ENCODE peak calls at places on chromosome 22, in five cellular contexts. G is IMR-90, N is endothelial cell of umbilical vein, K is right lobe of liver, V is GM12878. O is an unnamed sample.

GRCh38 chr22:17199131-17199731 is 20.0 kb downstream of the ADA2 start:
- DNase-seq in G (peak; percentile 16), N (no peak), K (no peak), V (no peak), O (peak; percentile 50)

GRCh38 chr22:49547751-49548239 is 279.9 kb downstream of the BRD1 start:
- DNase-seq in G (no peak), N (no peak), K (no peak), V (no peak), O (peak; percentile 21)

GRCh38 chr22:35966314-35967045 is 62.1 kb downstream of the RBFOX2 start:
- DNase-seq in G (peak; percentile 35), N (no peak), K (no peak), V (no peak), O (no peak)

GRCh38 chr22:47175151-47175760 is 412.8 kb downstream of the TBC1D22A start:
- DNase-seq in G (peak; percentile 88), N (no peak), K (peak; percentile 10), V (no peak), O (peak; percentile 10)

GRCh38 chr22:33746501-33746928 is 173.8 kb downstream of the LARGE1 start:
- DNase-seq in G (no peak), N (no peak), K (no peak), V (no peak), O (no peak)

GRCh38 chr22:32355760-32356159 is 1.9 kb upstream of the RFPL3 start:
- DNase-seq in G (no peak), N (no peak), K (no peak), V (no peak), O (no peak)

GRCh38 chr22:48182036-48182435 is 1419.6 kb downstream of the TBC1D22A start:
- DNase-seq in G (no peak), N (no peak), K (no peak), V (no peak), O (no peak)

GRCh38 chr22:48893288-48894063 is 934.2 kb downstream of the BRD1 start:
- DNase-seq in G (no peak), N (no peak), K (no peak), V (no peak), O (no peak)

GRCh38 chr22:37234736-37235711 is 9.0 kb downstream of the RAC2 start:
- DNase-seq in G (no peak), N (no peak), K (peak; percentile 11), V (no peak), O (no peak)

GRCh38 chr22:41047741-41048140 is 44.7 kb upstream of the EP300 start:
- DNase-seq in G (peak; percentile 20), N (no peak), K (no peak), V (no peak), O (no peak)

GRCh38 chr22:24950272-24950902 is 2.1 kb upstream of the KIAA1671 start:
- DNase-seq in G (peak; percentile 8), N (no peak), K (no peak), V (no peak), O (no peak)

GRCh38 chr22:37753746-37754145 is 54.0 kb upstream of the GCAT start:
- DNase-seq in G (peak; percentile 33), N (no peak), K (no peak), V (no peak), O (no peak)

GRCh38 chr22:48827904-48828555 is 999.6 kb downstream of the BRD1 start:
- DNase-seq in G (no peak), N (no peak), K (no peak), V (no peak), O (no peak)

GRCh38 chr22:49710746-49711145 is 116.9 kb downstream of the BRD1 start:
- DNase-seq in G (no peak), N (no peak), K (no peak), V (no peak), O (no peak)

GRCh38 chr22:41216984-41217383 is 11.9 kb downstream of the L3MBTL2 start:
- DNase-seq in G (peak; percentile 72), N (no peak), K (no peak), V (no peak), O (no peak)

GRCh38 chr22:37197451-37198289 is 9.6 kb upstream of the C1QTNF6 start:
- DNase-seq in G (peak; percentile 61), N (peak; percentile 35), K (peak; percentile 84), V (no peak), O (peak; percentile 57)

GRCh38 chr22:38657248-38657909 is 941 bp downstream of the CBY1 start:
- DNase-seq in G (no peak), N (no peak), K (peak; percentile 24), V (no peak), O (no peak)

GRCh38 chr22:50621491-50621880 is 6.5 kb downstream of the ARSA start:
- DNase-seq in G (no peak), N (no peak), K (no peak), V (peak; percentile 69), O (no peak)

GRCh38 chr22:24134090-24134846 is 47.0 kb upstream of the SUSD2 start:
- DNase-seq in G (no peak), N (no peak), K (no peak), V (no peak), O (peak; percentile 58)

GRCh38 chr22:41425704-41426365 is 20.8 kb downstream of the TOB2 start:
- DNase-seq in G (no peak), N (no peak), K (no peak), V (no peak), O (no peak)

GRCh38 chr22:40547729-40548143 is 88.8 kb downstream of the MRTFA start:
- DNase-seq in G (peak; percentile 54), N (no peak), K (no peak), V (no peak), O (no peak)

GRCh38 chr22:50696799-50697561 is 24.4 kb downstream of the SHANK3 start:
- DNase-seq in G (no peak), N (no peak), K (peak; percentile 36), V (no peak), O (peak; percentile 62)

GRCh38 chr22:35400335-35400680 is 368 bp downstream of the MCM5 start:
- DNase-seq in G (no peak), N (no peak), K (no peak), V (no peak), O (no peak)

GRCh38 chr22:27224485-27225364 is 567.3 kb downstream of the MIAT start:
- DNase-seq in G (peak; percentile 36), N (no peak), K (no peak), V (no peak), O (peak; percentile 36)

GRCh38 chr22:42169055-42169469 is 38.5 kb upstream of the CYP2D6 start:
- DNase-seq in G (peak; percentile 70), N (peak; percentile 81), K (peak; percentile 52), V (peak; percentile 51), O (peak; percentile 55)

DNA sequence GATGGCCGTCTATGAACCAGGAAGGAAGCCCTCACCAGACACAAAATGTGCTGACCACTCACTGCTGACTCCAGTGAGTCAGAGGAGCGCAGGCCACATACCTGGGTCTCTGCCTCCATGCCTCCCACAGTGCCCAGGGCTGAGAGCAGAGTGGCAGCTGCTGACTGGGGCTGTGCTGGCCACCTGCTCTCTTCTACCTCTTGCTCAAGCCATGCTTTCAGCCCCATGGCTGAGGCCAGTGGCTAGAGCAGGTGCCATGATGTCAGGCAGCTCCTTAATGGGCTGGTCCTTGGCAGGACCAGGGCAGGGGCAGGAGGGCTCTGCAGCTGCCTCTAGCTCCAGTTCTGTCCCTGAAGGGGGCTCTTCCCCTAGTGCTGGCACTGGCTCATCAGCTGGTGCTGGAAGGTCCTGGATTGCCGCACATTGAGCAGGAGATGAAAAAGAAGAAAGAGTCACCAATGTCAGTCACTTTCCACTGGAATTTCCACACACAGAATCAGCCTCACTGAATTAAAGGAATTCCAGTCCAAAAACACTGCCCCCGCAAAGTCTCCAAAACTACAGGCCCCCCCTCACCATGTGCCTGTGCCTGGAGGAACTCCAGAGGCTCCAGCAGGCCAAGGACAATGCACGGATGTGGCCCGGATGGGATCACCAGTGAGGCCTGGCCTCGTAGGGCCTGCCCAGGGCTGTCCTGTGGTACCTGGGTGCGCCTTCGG is 86.4 kb downstream of the GGTLC2 start:
- DNase-seq in G (no peak), N (no peak), K (no peak), V (no peak), O (no peak)
- H3K27me3 ChIP-seq in G (peaks cover 1% of the 10 kb centered on the region), N (peaks cover 12% of the 10 kb centered on the region), K (no peaks in the 10 kb centered on the region), V (no peaks in the 10 kb centered on the region), O (no peaks in the 10 kb centered on the region)

DNA sequence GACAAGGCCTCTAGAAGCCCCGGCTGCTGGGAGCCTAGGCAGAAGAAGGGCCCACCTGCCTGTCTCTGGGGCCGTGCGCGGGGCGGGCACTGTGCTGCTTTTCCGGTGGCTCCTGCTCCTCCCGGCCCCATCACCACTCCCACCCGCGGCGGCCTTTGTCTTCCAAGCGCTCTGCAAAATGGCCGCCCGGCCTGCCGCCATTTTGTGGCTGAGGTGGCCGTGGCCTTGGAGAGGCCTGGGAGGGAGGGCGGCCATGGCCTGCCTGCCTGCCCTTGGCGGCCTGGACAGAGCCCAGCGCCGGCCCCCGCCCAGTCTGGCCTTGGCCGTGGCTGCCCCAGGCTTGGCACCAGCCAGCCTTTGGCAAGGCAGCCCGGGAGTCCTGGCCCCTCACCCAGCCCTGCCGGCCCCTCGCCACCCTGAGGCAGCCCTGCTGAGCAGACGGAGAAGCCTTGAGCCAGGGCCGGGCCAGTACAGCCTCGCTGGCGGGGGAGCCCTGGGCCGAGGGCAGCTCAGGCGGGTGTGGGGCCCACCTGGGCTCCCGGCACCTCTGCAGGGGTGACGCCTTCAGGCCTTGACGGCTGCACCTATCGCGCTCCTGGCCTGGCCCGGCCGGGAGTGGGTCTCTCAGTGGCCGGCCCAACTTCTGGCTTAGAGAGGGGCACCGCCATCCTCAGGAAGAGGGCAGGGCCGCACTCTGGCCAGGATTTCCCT is 46.0 kb upstream of the PPARA start:
- DNase-seq in G (no peak), N (no peak), K (no peak), V (no peak), O (no peak)
- TF ChIP-seq POLR2A in G (no peak), N (peak; percentile 2), K (no peak), V (no peak), O (no peak)

GRCh38 chr22:29195964-29196666 is 9.6 kb upstream of the EMID1 start:
- DNase-seq in G (no peak), N (no peak), K (no peak), V (no peak), O (no peak)

GRCh38 chr22:29195118-29195963 is 10.4 kb upstream of the EMID1 start:
- DNase-seq in G (no peak), N (no peak), K (no peak), V (no peak), O (no peak)

GRCh38 chr22:29190915-29191314 is 14.8 kb upstream of the EMID1 start:
- DNase-seq in G (no peak), N (no peak), K (no peak), V (no peak), O (no peak)

GRCh38 chr22:29197096-29197495 is 8.6 kb upstream of the EMID1 start:
- DNase-seq in G (no peak), N (no peak), K (no peak), V (no peak), O (no peak)

DNA sequence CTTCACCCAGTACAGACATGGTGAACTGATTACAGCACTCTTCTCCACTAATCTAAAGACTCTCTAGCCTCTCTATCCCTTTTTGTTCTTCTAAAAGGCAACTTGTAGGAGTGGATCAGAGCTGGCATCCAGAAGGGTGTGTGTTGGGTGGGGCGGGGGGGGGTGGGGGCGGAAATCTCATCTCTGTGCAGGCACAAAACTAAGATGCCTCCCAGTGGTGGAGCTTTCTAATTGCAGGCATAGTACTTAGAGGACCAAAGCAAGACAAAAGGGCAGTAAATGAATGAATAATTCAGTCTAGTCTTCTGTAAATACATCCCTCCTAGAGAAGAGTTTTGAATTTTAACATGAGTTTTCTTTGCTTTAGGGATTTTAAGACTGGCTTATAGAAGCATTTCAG is 11.4 kb upstream of the EMID1 start:
- DNase-seq in G (no peak), N (no peak), K (no peak), V (no peak), O (no peak)
- TF ChIP-seq CTCF in G (no peak), N (no peak), K (no peak), V (no peak), O (no peak)

GRCh38 chr22:30232716-30233218 is 13.8 kb downstream of the LIF start:
- DNase-seq in G (no peak), N (no peak), K (no peak), V (no peak), O (no peak)
- H3K27me3 ChIP-seq in G (no peaks in the 10 kb centered on the region), N (peaks cover 19% of the 10 kb centered on the region), K (no peaks in the 10 kb centered on the region), V (no peaks in the 10 kb centered on the region), O (peaks cover 11% of the 10 kb centered on the region)

O was measured in heart left ventricle.